ENCODE peak calls at places on chromosome 15, in eight cellular contexts. Y, O, M, T, L, J, G and X are unnamed samples.

GRCh38 chr15:59165726-59166125 is 40.9 kb upstream of the LDHAL6B start:
- DNase-seq in Y (no peak), O (peak; percentile 25), M (no peak), T (peak; percentile 62), L (no peak), J (no peak), G (peak; percentile 23), X (no peak)

GRCh38 chr15:29535952-29536351 is 266.3 kb upstream of the NSMCE3 start:
- DNase-seq in Y (no peak), O (no peak), M (peak; percentile 27), T (no peak), L (no peak), J (no peak), G (no peak), X (no peak)

GRCh38 chr15:101258238-101259144 is 6.6 kb upstream of the CHSY1 start:
- DNase-seq in Y (no peak), O (peak; percentile 66), M (no peak), T (peak; percentile 80), L (peak; percentile 58), J (peak; percentile 87), G (peak; percentile 91), X (peak; percentile 38)

GRCh38 chr15:44327578-44327977 is 39.1 kb downstream of the GOLM2 start:
- DNase-seq in Y (no peak), O (no peak), M (no peak), T (no peak), L (no peak), J (no peak), G (no peak), X (no peak)

GRCh38 chr15:51093865-51094605 is 671 bp downstream of the TNFAIP8L3 start:
- DNase-seq in Y (no peak), O (peak; percentile 65), M (no peak), T (no peak), L (peak; percentile 41), J (peak; percentile 45), G (peak; percentile 66), X (no peak)

GRCh38 chr15:63504979-63505841 is 817 bp downstream of the USP3 start:
- DNase-seq in Y (no peak), O (peak; percentile 58), M (no peak), T (peak; percentile 83), L (peak; percentile 64), J (peak; percentile 62), G (peak; percentile 57), X (peak; percentile 50)

GRCh38 chr15:65258863-65259262 is 27.8 kb downstream of the PARP16 start:
- DNase-seq in Y (no peak), O (peak; percentile 84), M (no peak), T (no peak), L (no peak), J (peak; percentile 73), G (no peak), X (no peak)

GRCh38 chr15:72062319-72062718 is 55.6 kb downstream of the MYO9A start:
- DNase-seq in Y (no peak), O (no peak), M (no peak), T (no peak), L (no peak), J (no peak), G (no peak), X (no peak)

GRCh38 chr15:57312323-57313133 is 63.8 kb upstream of the CGNL1 start:
- DNase-seq in Y (no peak), O (no peak), M (no peak), T (no peak), L (no peak), J (no peak), G (no peak), X (no peak)

GRCh38 chr15:89139613-89140499 is 51.6 kb downstream of the ABHD2 start:
- DNase-seq in Y (no peak), O (no peak), M (no peak), T (no peak), L (peak; percentile 41), J (peak; percentile 27), G (peak; percentile 35), X (no peak)

GRCh38 chr15:78007965-78008886 is 69.3 kb downstream of the TBC1D2B start:
- DNase-seq in Y (no peak), O (peak; percentile 85), M (no peak), T (no peak), L (no peak), J (peak; percentile 82), G (peak; percentile 78), X (no peak)

GRCh38 chr15:77633134-77633912 is 611 bp upstream of the LINGO1 start:
- DNase-seq in Y (peak; percentile 60), O (peak; percentile 72), M (peak; percentile 97), T (peak; percentile 77), L (peak; percentile 97), J (peak; percentile 71), G (peak; percentile 80), X (peak; percentile 62)

GRCh38 chr15:63834500-63835210 is 907 bp upstream of the HERC1 start:
- DNase-seq in Y (no peak), O (no peak), M (no peak), T (peak; percentile 46), L (no peak), J (no peak), G (no peak), X (no peak)

GRCh38 chr15:44662478-44663409 is 718 bp downstream of the SPG11 start:
- DNase-seq in Y (peak; percentile 56), O (peak; percentile 57), M (peak; percentile 85), T (peak; percentile 94), L (peak; percentile 61), J (peak; percentile 64), G (peak; percentile 64), X (peak; percentile 81)

GRCh38 chr15:88834211-88834812 is 31.1 kb downstream of the ACAN start:
- DNase-seq in Y (no peak), O (peak; percentile 38), M (no peak), T (peak; percentile 12), L (peak; percentile 70), J (peak; percentile 50), G (peak; percentile 62), X (no peak)

GRCh38 chr15:95561463-95561862 is 769.0 kb upstream of the NR2F2 start:
- DNase-seq in Y (no peak), O (no peak), M (no peak), T (no peak), L (no peak), J (peak; percentile 50), G (peak; percentile 30), X (no peak)

GRCh38 chr15:65286069-65286703 is 497 bp downstream of the PARP16 start:
- DNase-seq in Y (no peak), O (no peak), M (no peak), T (peak; percentile 58), L (no peak), J (peak; percentile 13), G (peak; percentile 9), X (peak; percentile 42)

GRCh38 chr15:35181538-35181937 is 96.4 kb upstream of the NANOGP8 start:
- DNase-seq in Y (no peak), O (no peak), M (no peak), T (peak; percentile 25), L (no peak), J (peak; percentile 44), G (peak; percentile 60), X (no peak)

GRCh38 chr15:33565099-33565498 is 254.3 kb downstream of the RYR3 start:
- DNase-seq in Y (no peak), O (no peak), M (no peak), T (no peak), L (no peak), J (peak; percentile 88), G (peak; percentile 73), X (no peak)

DNA sequence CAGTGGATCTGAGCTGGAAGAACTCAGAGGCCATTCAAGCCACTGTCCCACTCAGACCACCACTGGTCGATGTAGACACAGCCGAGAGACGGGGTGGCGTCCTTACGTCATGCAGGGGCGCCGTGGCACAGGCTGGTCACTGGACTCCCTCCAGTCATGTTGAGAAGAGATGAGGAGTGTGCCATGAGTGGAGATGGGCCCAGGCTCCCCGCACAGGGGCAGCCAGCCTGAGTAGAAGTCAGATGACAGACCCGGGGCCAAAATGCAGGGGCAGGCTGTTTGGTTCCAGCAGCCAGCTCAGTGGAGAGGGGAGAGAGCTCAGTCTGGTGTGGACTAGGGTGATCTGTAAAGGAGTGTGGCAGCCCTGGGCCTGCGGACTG is 33.4 kb upstream of the KIF23 start:
- DNase-seq in Y (no peak), O (no peak), M (no peak), T (no peak), L (no peak), J (no peak), G (no peak), X (no peak)
- TF ChIP-seq CTCF in Y (no peak), O (no peak), M (no peak), T (no peak), L (no peak), J (no peak), G (no peak), X (no peak)

GRCh38 chr15:69502470-69503045 is 49.9 kb downstream of the RPLP1 start:
- DNase-seq in Y (no peak), O (no peak), M (peak; percentile 80), T (no peak), L (no peak), J (no peak), G (no peak), X (no peak)
- TF ChIP-seq CTCF in Y (no peak), O (peak; percentile 10), M (peak; percentile 20), T (peak; percentile 14), L (peak; percentile 18), J (peak; percentile 9), G (peak; percentile 27), X (no peak)

DNA sequence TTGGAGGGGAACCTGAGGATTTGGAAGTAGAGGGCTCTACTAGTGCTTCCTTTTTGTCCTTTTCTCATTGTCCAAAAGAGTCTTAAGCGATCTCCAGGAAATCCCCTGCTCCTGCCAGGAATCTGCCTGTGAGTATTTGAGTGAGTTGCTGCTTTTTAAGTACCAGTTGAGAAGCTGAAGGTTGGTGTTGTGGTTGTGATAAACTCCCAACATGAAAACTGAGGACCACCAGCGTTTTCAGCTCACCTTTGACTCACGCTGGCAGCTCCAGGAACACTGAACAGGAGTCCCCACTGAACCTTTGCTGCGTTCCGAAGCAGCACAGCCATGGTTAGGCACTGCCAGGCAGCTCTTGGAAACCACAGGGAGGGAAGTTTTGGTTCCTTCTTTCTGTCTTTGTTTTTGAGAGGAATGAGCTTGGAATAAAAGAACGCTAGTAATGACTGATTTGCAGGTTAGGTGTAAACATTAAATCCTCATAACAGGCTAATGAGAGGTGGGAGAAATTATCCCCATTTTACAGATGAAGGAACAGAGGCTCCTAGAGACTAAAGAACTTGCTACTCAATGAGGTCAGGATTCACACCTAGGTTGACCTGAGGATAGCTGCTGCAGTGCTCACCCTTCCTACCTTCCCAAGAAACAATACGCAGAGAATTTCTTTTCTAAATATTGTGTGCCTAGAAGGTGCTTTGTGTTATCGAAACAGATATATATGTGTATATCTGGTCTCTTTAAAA is 106.1 kb downstream of the IGF1R start:
- DNase-seq in Y (no peak), O (no peak), M (no peak), T (no peak), L (no peak), J (peak; percentile 26), G (peak; percentile 49), X (no peak)
- TF ChIP-seq CTCF in Y (no peak), O (no peak), M (no peak), T (no peak), L (no peak), J (no peak), G (no peak), X (no peak)

GRCh38 chr15:81336568-81336967 is 12.6 kb upstream of the STARD5 start:
- DNase-seq in Y (no peak), O (no peak), M (peak; percentile 15), T (peak; percentile 62), L (no peak), J (peak; percentile 58), G (peak; percentile 58), X (no peak)
- TF ChIP-seq CTCF in Y (no peak), O (no peak), M (peak; percentile 17), T (peak; percentile 45), L (no peak), J (peak; percentile 37), G (peak; percentile 49), X (peak; percentile 37)